ENCODE peak calls at places on chromosomes 2 and 18, in nine cellular contexts. I, P, Q, A, Y, F, S, J and D are unnamed samples.

GRCh38 chr2:156356006-156356764 is 23.7 kb upstream of the NR4A2 start:
- DNase-seq in S (no peak), Y (no peak), I (no peak), J (no peak), Q (no peak), F (no peak), A (no peak), P (no peak), D (no peak)

GRCh38 chr18:66694857-66695256 is 91.0 kb upstream of the CDH19 start:
- DNase-seq in I (no peak), S (no peak), J (no peak), P (no peak), Y (no peak), F (no peak), Q (no peak), A (no peak), D (no peak)

GRCh38 chr2:78532762-78533399 is 492.6 kb upstream of the REG3G start:
- DNase-seq in Q (no peak), S (no peak), F (no peak), Y (no peak), J (no peak), P (no peak), I (peak), A (no peak), D (no peak)

GRCh38 chr2:43269074-43269572 is 42.7 kb upstream of the ZFP36L2 start:
- DNase-seq in S (peak), A (peak), I (no peak), Y (no peak), P (peak), Q (no peak), F (no peak), J (peak), D (peak)

GRCh38 chr2:7405861-7406715 is 488.9 kb downstream of the RNF144A start:
- DNase-seq in A (peak), Q (no peak), Y (no peak), P (no peak), S (no peak), I (no peak), J (no peak), F (no peak), D (no peak)

GRCh38 chr2:75007819-75008218 is 49.4 kb downstream of the POLE4 start:
- DNase-seq in J (no peak), F (no peak), I (peak), P (no peak), A (no peak), Q (no peak), S (peak), Y (no peak), D (no peak)

GRCh38 chr18:78549971-78550370 is 429.6 kb upstream of the SALL3 start:
- DNase-seq in A (no peak), F (no peak), I (no peak), Y (no peak), J (no peak), Q (no peak), S (no peak), P (no peak), D (no peak)

GRCh38 chr2:233705911-233706506 is 6.7 kb upstream of the UGT1A5 start:
- DNase-seq in J (peak), F (no peak), A (no peak), P (no peak), S (no peak), Q (no peak), Y (no peak), I (no peak), D (no peak)

GRCh38 chr2:177392373-177393246 is at the start of gene AGPS:
- DNase-seq in Y (peak), F (peak), S (peak), J (peak), Q (peak), A (peak), P (peak), I (peak), D (peak)